ENCODE peak calls at places on chromosomes 4 and X, in six cellular contexts. One of them, this sample, is unnamed.

GRCh38 chrX:39508300-39508692 is 589.5 kb downstream of the BCOR start:
- DNase-seq in breast epithelium: no peak
- DNase-seq in stomach: no peak
- DNase-seq in K562: no peak
- DNase-seq in endothelial cell of umbilical vein: no peak
- DNase-seq in suprapubic skin: no peak
- DNase-seq in this sample: no peak

GRCh38 chr4:69707807-69708206 is 52.6 kb downstream of the SULT1B1 start:
- DNase-seq in breast epithelium: no peak
- DNase-seq in stomach: no peak
- DNase-seq in K562: no peak
- DNase-seq in endothelial cell of umbilical vein: no peak
- DNase-seq in suprapubic skin: no peak
- DNase-seq in this sample: no peak

GRCh38 chrX:111507931-111508330 is 3.5 kb upstream of the SERTM2 start:
- DNase-seq in breast epithelium: no peak
- DNase-seq in stomach: no peak
- DNase-seq in K562: no peak
- DNase-seq in endothelial cell of umbilical vein: no peak
- DNase-seq in suprapubic skin: no peak
- DNase-seq in this sample: no peak

GRCh38 chrX:9340619-9341304 is 124.1 kb upstream of the TBL1X start:
- DNase-seq in breast epithelium: peak; percentile 36
- DNase-seq in stomach: peak; percentile 27
- DNase-seq in K562: no peak
- DNase-seq in endothelial cell of umbilical vein: peak; percentile 20
- DNase-seq in suprapubic skin: peak; percentile 69
- DNase-seq in this sample: peak; percentile 74

GRCh38 chr4:91427171-91427570 is 876.6 kb upstream of the GRID2 start:
- DNase-seq in breast epithelium: no peak
- DNase-seq in stomach: no peak
- DNase-seq in K562: no peak
- DNase-seq in endothelial cell of umbilical vein: no peak
- DNase-seq in suprapubic skin: no peak
- DNase-seq in this sample: no peak

GRCh38 chr4:24910504-24910903 is 2.3 kb downstream of the CCDC149 start:
- DNase-seq in breast epithelium: no peak
- DNase-seq in stomach: no peak
- DNase-seq in K562: no peak
- DNase-seq in endothelial cell of umbilical vein: no peak
- DNase-seq in suprapubic skin: no peak
- DNase-seq in this sample: no peak

GRCh38 chrX:13868481-13869040 is 51.7 kb upstream of the GPM6B start:
- DNase-seq in breast epithelium: no peak
- DNase-seq in stomach: no peak
- DNase-seq in K562: no peak
- DNase-seq in endothelial cell of umbilical vein: no peak
- DNase-seq in suprapubic skin: no peak
- DNase-seq in this sample: no peak

GRCh38 chr4:90495211-90495610 is 368.0 kb downstream of the CCSER1 start:
- DNase-seq in breast epithelium: no peak
- DNase-seq in stomach: no peak
- DNase-seq in K562: no peak
- DNase-seq in endothelial cell of umbilical vein: no peak
- DNase-seq in suprapubic skin: no peak
- DNase-seq in this sample: no peak

GRCh38 chr4:107760281-107760947 is 40.4 kb upstream of the PAPSS1 start:
- DNase-seq in breast epithelium: no peak
- DNase-seq in stomach: peak; percentile 68
- DNase-seq in K562: no peak
- DNase-seq in endothelial cell of umbilical vein: peak; percentile 55
- DNase-seq in suprapubic skin: no peak
- DNase-seq in this sample: no peak

GRCh38 chrX:74458738-74459137 is 37.4 kb downstream of the SLC16A2 start:
- DNase-seq in breast epithelium: no peak
- DNase-seq in stomach: no peak
- DNase-seq in K562: no peak
- DNase-seq in endothelial cell of umbilical vein: peak; percentile 1
- DNase-seq in suprapubic skin: no peak
- DNase-seq in this sample: no peak

GRCh38 chr4:118265312-118266144 is 87.3 kb downstream of the PRSS12 start:
- DNase-seq in breast epithelium: no peak
- DNase-seq in stomach: peak; percentile 51
- DNase-seq in K562: no peak
- DNase-seq in endothelial cell of umbilical vein: no peak
- DNase-seq in suprapubic skin: no peak
- DNase-seq in this sample: no peak
- TF ChIP-seq POLR2A in breast epithelium: no peak
- TF ChIP-seq POLR2A in stomach: no peak
- TF ChIP-seq POLR2A in K562: no peak
- TF ChIP-seq POLR2A in endothelial cell of umbilical vein: no peak
- TF ChIP-seq POLR2A in suprapubic skin: no peak
- TF ChIP-seq POLR2A in this sample: no peak

GRCh38 chr4:185357220-185357619 is 38.5 kb downstream of the LRP2BP start:
- DNase-seq in breast epithelium: no peak
- DNase-seq in stomach: no peak
- DNase-seq in K562: no peak
- DNase-seq in endothelial cell of umbilical vein: peak; percentile 19
- DNase-seq in suprapubic skin: no peak
- DNase-seq in this sample: no peak

GRCh38 chr4:185358514-185359433 is 37.0 kb downstream of the LRP2BP start:
- DNase-seq in breast epithelium: no peak
- DNase-seq in stomach: no peak
- DNase-seq in K562: peak; percentile 48
- DNase-seq in endothelial cell of umbilical vein: peak; percentile 92
- DNase-seq in suprapubic skin: no peak
- DNase-seq in this sample: no peak

GRCh38 chr4:185361872-185362271 is 33.9 kb downstream of the LRP2BP start:
- DNase-seq in breast epithelium: no peak
- DNase-seq in stomach: no peak
- DNase-seq in K562: no peak
- DNase-seq in endothelial cell of umbilical vein: no peak
- DNase-seq in suprapubic skin: no peak
- DNase-seq in this sample: no peak

GRCh38 chr4:185359767-185360446 is 35.8 kb downstream of the LRP2BP start:
- DNase-seq in breast epithelium: no peak
- DNase-seq in stomach: no peak
- DNase-seq in K562: peak; percentile 21
- DNase-seq in endothelial cell of umbilical vein: peak; percentile 79
- DNase-seq in suprapubic skin: no peak
- DNase-seq in this sample: no peak

DNA sequence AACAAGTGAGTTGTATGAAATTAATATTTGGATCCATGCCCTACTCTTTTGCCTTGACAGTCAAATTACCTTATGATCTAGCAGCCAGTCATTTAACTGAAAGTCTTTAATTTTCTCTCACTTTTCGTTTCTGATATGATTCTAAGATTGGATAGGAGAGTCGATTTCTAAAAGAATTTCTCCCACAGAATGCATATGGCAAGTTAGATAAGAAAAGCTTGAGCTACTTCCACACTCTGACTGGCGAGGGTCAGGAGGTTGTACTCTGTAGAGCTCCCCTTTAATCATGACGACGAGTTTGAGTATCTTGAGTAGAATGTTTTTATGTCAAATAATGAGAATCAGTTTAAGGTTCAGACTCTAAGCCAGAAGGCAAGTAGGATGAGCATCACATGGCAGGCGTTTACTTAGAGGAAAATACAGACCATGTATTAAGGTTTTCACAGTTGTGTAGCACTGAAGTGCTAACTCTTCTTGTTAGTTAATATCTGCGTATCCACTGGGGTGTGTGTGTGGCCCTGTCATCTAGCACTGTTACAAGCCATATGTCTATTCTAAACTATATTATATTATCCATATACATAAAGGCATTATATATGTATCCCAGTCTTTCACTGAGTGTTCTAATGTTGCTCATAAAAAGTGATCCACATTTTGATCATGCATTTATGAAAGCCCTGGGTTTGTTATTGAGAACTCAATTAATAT is 37.8 kb downstream of the LRP2BP start:
- DNase-seq in breast epithelium: no peak
- DNase-seq in stomach: no peak
- DNase-seq in K562: peak; percentile 62
- DNase-seq in endothelial cell of umbilical vein: peak; percentile 37
- DNase-seq in suprapubic skin: no peak
- DNase-seq in this sample: no peak
- H3K4me3 ChIP-seq in breast epithelium: no peak overlapping the region
- H3K4me3 ChIP-seq in stomach: no peak overlapping the region
- H3K4me3 ChIP-seq in K562: no peak overlapping the region
- H3K4me3 ChIP-seq in endothelial cell of umbilical vein: no peak overlapping the region
- H3K4me3 ChIP-seq in suprapubic skin: no peak overlapping the region
- H3K4me3 ChIP-seq in this sample: no peak overlapping the region

GRCh38 chr4:120658772-120659171 is 263.8 kb downstream of the PRDM5 start:
- DNase-seq in breast epithelium: no peak
- DNase-seq in stomach: no peak
- DNase-seq in K562: no peak
- DNase-seq in endothelial cell of umbilical vein: peak; percentile 18
- DNase-seq in suprapubic skin: no peak
- DNase-seq in this sample: no peak
- TF ChIP-seq POLR2AphosphoS5 in breast epithelium: no peak
- TF ChIP-seq POLR2AphosphoS5 in stomach: no peak
- TF ChIP-seq POLR2AphosphoS5 in K562: no peak
- TF ChIP-seq POLR2AphosphoS5 in endothelial cell of umbilical vein: no peak
- TF ChIP-seq POLR2AphosphoS5 in suprapubic skin: no peak
- TF ChIP-seq POLR2AphosphoS5 in this sample: no peak

GRCh38 chr4:99859618-99860017 is 34.6 kb downstream of the LAMTOR3 start:
- DNase-seq in breast epithelium: no peak
- DNase-seq in stomach: no peak
- DNase-seq in K562: no peak
- DNase-seq in endothelial cell of umbilical vein: no peak
- DNase-seq in suprapubic skin: no peak
- DNase-seq in this sample: no peak
- TF ChIP-seq POLR2A in breast epithelium: no peak
- TF ChIP-seq POLR2A in stomach: no peak
- TF ChIP-seq POLR2A in K562: no peak
- TF ChIP-seq POLR2A in endothelial cell of umbilical vein: no peak
- TF ChIP-seq POLR2A in suprapubic skin: no peak
- TF ChIP-seq POLR2A in this sample: no peak

GRCh38 chr4:122901621-122902020 is 20.8 kb downstream of the NUDT6 start:
- DNase-seq in breast epithelium: no peak
- DNase-seq in stomach: no peak
- DNase-seq in K562: no peak
- DNase-seq in endothelial cell of umbilical vein: no peak
- DNase-seq in suprapubic skin: no peak
- DNase-seq in this sample: no peak
- H3K4me3 ChIP-seq in breast epithelium: no peak overlapping the region
- H3K4me3 ChIP-seq in stomach: no peak overlapping the region
- H3K4me3 ChIP-seq in K562: no peak overlapping the region
- H3K4me3 ChIP-seq in endothelial cell of umbilical vein: no peak overlapping the region
- H3K4me3 ChIP-seq in suprapubic skin: no peak overlapping the region
- H3K4me3 ChIP-seq in this sample: no peak overlapping the region

DNA sequence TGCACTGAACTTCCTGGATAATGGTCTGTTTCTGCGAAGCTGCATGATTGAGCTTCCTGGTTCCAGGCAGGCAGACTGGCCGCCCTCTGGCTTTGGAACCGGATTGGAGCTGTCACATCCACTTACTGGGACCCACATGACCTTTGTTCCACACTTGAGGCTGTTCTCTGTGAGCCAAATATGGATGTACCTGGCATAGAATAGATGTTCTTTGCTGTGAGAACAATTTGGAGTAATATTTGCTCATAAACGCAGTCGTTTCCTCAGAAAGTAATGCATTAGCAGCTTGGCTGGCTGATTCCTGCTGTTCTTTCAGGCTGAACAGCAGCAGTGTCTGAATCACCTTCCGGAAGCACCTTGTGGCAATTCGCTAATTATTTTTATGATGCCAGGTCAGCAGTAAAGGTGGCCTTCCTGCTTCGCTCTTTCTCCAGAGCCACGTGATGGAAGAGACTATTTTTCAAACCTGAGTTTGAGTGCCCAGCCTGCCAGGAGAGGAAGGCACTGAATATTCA is 78.1 kb upstream of the BOD1L1 start:
- DNase-seq in breast epithelium: peak; percentile 89
- DNase-seq in stomach: no peak
- DNase-seq in K562: no peak
- DNase-seq in endothelial cell of umbilical vein: peak; percentile 1
- DNase-seq in suprapubic skin: peak; percentile 65
- DNase-seq in this sample: no peak
- TF ChIP-seq POLR2AphosphoS5 in breast epithelium: peak; percentile 52
- TF ChIP-seq POLR2AphosphoS5 in stomach: no peak
- TF ChIP-seq POLR2AphosphoS5 in K562: no peak
- TF ChIP-seq POLR2AphosphoS5 in endothelial cell of umbilical vein: no peak
- TF ChIP-seq POLR2AphosphoS5 in suprapubic skin: peak; percentile 1
- TF ChIP-seq POLR2AphosphoS5 in this sample: no peak

DNA sequence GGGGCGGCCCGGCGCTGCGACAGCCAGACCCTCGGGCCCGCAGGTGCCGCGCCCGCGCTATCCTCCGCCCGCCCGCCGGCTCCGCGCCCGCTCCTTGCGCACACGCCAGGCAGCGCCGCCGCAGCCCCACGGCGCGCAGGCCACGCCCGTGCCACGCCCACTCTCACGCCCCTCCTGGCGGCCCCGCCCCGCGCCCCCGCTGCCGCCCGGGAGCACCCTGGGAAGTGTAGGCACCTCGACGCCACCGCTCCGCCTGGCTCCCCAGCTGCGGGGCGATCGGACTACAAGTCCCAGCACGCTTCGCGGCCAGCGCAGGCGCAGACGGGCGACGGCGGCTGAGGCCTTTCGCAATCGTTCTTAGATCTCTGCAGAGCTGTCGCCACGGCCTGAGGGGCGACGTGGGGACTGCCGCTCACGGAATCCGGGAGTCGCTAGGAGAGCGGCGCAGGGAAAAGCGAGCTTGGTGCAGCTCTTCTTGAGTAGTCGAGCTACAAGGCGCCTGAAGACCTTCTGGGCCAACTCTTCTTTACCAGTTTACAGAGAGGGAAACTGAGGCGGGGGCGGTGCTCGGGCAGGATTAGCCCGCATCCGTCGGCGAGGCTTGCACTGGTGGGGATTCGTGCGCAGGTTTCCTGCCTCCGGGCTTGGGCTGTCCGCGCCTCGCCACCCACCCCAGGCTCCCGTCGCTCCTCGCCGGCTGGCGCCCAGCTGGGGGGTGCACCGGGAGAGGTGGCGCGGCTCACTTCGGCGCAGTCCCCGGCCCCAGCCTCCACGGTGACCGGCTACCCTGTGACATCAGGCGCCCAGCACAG is at the start of gene ABLIM2:
- DNase-seq in breast epithelium: peak; percentile 98
- DNase-seq in stomach: peak; percentile 99
- DNase-seq in K562: peak; percentile 99
- DNase-seq in endothelial cell of umbilical vein: peak; percentile 97
- DNase-seq in suprapubic skin: peak; percentile 98
- DNase-seq in this sample: peak; percentile 99
- TF ChIP-seq POLR2A in breast epithelium: peak; percentile 15
- TF ChIP-seq POLR2A in stomach: no peak
- TF ChIP-seq POLR2A in K562: no peak
- TF ChIP-seq POLR2A in endothelial cell of umbilical vein: peak; percentile 59
- TF ChIP-seq POLR2A in suprapubic skin: peak; percentile 39
- TF ChIP-seq POLR2A in this sample: peak; percentile 55

GRCh38 chr4:148373093-148373492 is 69.1 kb downstream of the NR3C2 start:
- DNase-seq in breast epithelium: no peak
- DNase-seq in stomach: no peak
- DNase-seq in K562: no peak
- DNase-seq in endothelial cell of umbilical vein: no peak
- DNase-seq in suprapubic skin: no peak
- DNase-seq in this sample: no peak

GRCh38 chr4:148376151-148376550 is 66.1 kb downstream of the NR3C2 start:
- DNase-seq in breast epithelium: peak; percentile 37
- DNase-seq in stomach: peak; percentile 80
- DNase-seq in K562: no peak
- DNase-seq in endothelial cell of umbilical vein: peak; percentile 91
- DNase-seq in suprapubic skin: no peak
- DNase-seq in this sample: peak; percentile 75

GRCh38 chr4:148369919-148370318 is 72.3 kb downstream of the NR3C2 start:
- DNase-seq in breast epithelium: no peak
- DNase-seq in stomach: no peak
- DNase-seq in K562: no peak
- DNase-seq in endothelial cell of umbilical vein: no peak
- DNase-seq in suprapubic skin: no peak
- DNase-seq in this sample: no peak

GRCh38 chr4:148375581-148375980 is 66.6 kb downstream of the NR3C2 start:
- DNase-seq in breast epithelium: no peak
- DNase-seq in stomach: no peak
- DNase-seq in K562: no peak
- DNase-seq in endothelial cell of umbilical vein: no peak
- DNase-seq in suprapubic skin: no peak
- DNase-seq in this sample: no peak
- H3K4me3 ChIP-seq in breast epithelium: no peak overlapping the region
- H3K4me3 ChIP-seq in stomach: peak overlapping the region; percentile 21
- H3K4me3 ChIP-seq in K562: no peak overlapping the region
- H3K4me3 ChIP-seq in endothelial cell of umbilical vein: no peak overlapping the region
- H3K4me3 ChIP-seq in suprapubic skin: peak overlapping the region; percentile 19
- H3K4me3 ChIP-seq in this sample: peak overlapping the region; percentile 23